ENCODE peak calls at places on chromosome 11, in ten cellular contexts. L, A, D, S, K, T, Z, V, R and Q are unnamed samples.

GRCh38 chr11:33248416-33248957 is 8.7 kb upstream of the HIPK3 start:
- DNase-seq in L (peak; percentile 25), A (no peak), D (no peak), S (no peak), K (no peak), T (no peak), Z (no peak), V (no peak), R (no peak), Q (no peak)

GRCh38 chr11:94449437-94449836 is 44.2 kb downstream of the MRE11 start:
- DNase-seq in L (no peak), A (peak; percentile 29), D (no peak), S (no peak), K (no peak), T (no peak), Z (no peak), V (no peak), R (no peak), Q (no peak)

GRCh38 chr11:111001986-111002616 is 243.4 kb upstream of the POU2AF2 start:
- DNase-seq in L (no peak), A (no peak), D (no peak), S (no peak), K (no peak), T (no peak), Z (no peak), V (no peak), R (no peak), Q (no peak)

GRCh38 chr11:70016666-70017347 is 61.3 kb upstream of the ANO1 start:
- DNase-seq in L (no peak), A (no peak), D (peak; percentile 93), S (no peak), K (no peak), T (no peak), Z (no peak), V (no peak), R (no peak), Q (no peak)

GRCh38 chr11:114775849-114776621 is 97.7 kb downstream of the NXPE2 start:
- DNase-seq in L (no peak), A (no peak), D (no peak), S (no peak), K (no peak), T (peak; percentile 26), Z (no peak), V (no peak), R (no peak), Q (no peak)

GRCh38 chr11:45768486-45768885 is 36.5 kb upstream of the SLC35C1 start:
- DNase-seq in L (no peak), A (no peak), D (no peak), S (no peak), K (no peak), T (no peak), Z (no peak), V (no peak), R (no peak), Q (no peak)

GRCh38 chr11:101129203-101129943 is at the start of gene PGR:
- DNase-seq in L (peak; percentile 51), A (no peak), D (no peak), S (no peak), K (no peak), T (peak; percentile 55), Z (no peak), V (no peak), R (no peak), Q (no peak)

GRCh38 chr11:64356498-64357411 is 2.2 kb upstream of the RPS6KA4 start:
- DNase-seq in L (no peak), A (peak; percentile 80), D (peak; percentile 52), S (no peak), K (peak; percentile 70), T (no peak), Z (no peak), V (no peak), R (no peak), Q (peak; percentile 16)